ENCODE peak calls at places on chromosomes 6 and 20, in nine cellular contexts. H, P, Q, M, K, B, J, W and U are unnamed samples.

GRCh38 chr6:119079288-119079809 is 885 bp upstream of the FAM184A start:
- DNase-seq in H (no peak), P (no peak), Q (no peak), M (peak), K (no peak), B (peak), J (no peak), W (no peak), U (no peak)

GRCh38 chr6:110628330-110628729 is 151.9 kb upstream of the SLC22A16 start:
- DNase-seq in H (no peak), P (no peak), Q (no peak), M (peak), K (no peak), B (peak), J (peak), W (no peak), U (no peak)

GRCh38 chr20:33835773-33836172 is 24.6 kb downstream of the CHMP4B start:
- DNase-seq in H (no peak), P (no peak), Q (no peak), M (peak), K (no peak), B (no peak), J (no peak), W (no peak), U (no peak)

GRCh38 chr20:59632426-59633113 is 28.2 kb downstream of the PHACTR3 start:
- DNase-seq in H (no peak), P (no peak), Q (no peak), M (no peak), K (no peak), B (no peak), J (no peak), W (peak), U (no peak)

GRCh38 chr20:3172933-3173581 is at the start of gene LZTS3:
- DNase-seq in H (peak), P (peak), Q (peak), M (peak), K (peak), B (peak), J (no peak), W (peak), U (peak)

GRCh38 chr6:108119212-108120141 is 44.9 kb upstream of the OSTM1 start:
- DNase-seq in H (no peak), P (no peak), Q (no peak), M (no peak), K (peak), B (no peak), J (no peak), W (no peak), U (no peak)

GRCh38 chr20:56389807-56390206 is 2.2 kb downstream of the AURKA start:
- DNase-seq in H (no peak), P (no peak), Q (no peak), M (no peak), K (no peak), B (no peak), J (no peak), W (peak), U (no peak)

GRCh38 chr6:28969129-28969528 is 36.0 kb downstream of the ZNF311 start:
- DNase-seq in H (no peak), P (no peak), Q (no peak), M (no peak), K (no peak), B (no peak), J (no peak), W (no peak), U (no peak)

GRCh38 chr6:166046232-166046631 is 121.4 kb downstream of the TBXT start:
- DNase-seq in H (no peak), P (no peak), Q (no peak), M (peak), K (no peak), B (peak), J (peak), W (no peak), U (no peak)

GRCh38 chr6:33851959-33852358 is 48.2 kb upstream of the MLN start:
- DNase-seq in H (no peak), P (no peak), Q (no peak), M (no peak), K (peak), B (peak), J (no peak), W (peak), U (no peak)

GRCh38 chr20:25859649-25860530 is 163.2 kb upstream of the ZNF337 start:
- DNase-seq in H (peak), P (peak), Q (peak), M (peak), K (peak), B (peak), J (no peak), W (peak), U (peak)

GRCh38 chr20:26218301-26218700 is 521.6 kb upstream of the ZNF337 start:
- DNase-seq in H (no peak), P (no peak), Q (no peak), M (peak), K (no peak), B (peak), J (no peak), W (no peak), U (no peak)

GRCh38 chr6:85346196-85346595 is 103.7 kb upstream of the NT5E start:
- DNase-seq in H (no peak), P (no peak), Q (no peak), M (no peak), K (no peak), B (no peak), J (no peak), W (no peak), U (no peak)

GRCh38 chr20:53920647-53921245 is 149.6 kb downstream of the BCAS1 start:
- DNase-seq in H (no peak), P (no peak), Q (no peak), M (no peak), K (no peak), B (no peak), J (no peak), W (no peak), U (no peak)

GRCh38 chr6:137927777-137928218 is 60.7 kb downstream of the TNFAIP3 start:
- DNase-seq in H (peak), P (no peak), Q (peak), M (no peak), K (peak), B (no peak), J (no peak), W (no peak), U (no peak)

GRCh38 chr6:32147401-32148132 is 4.2 kb downstream of the PRRT1 start:
- DNase-seq in H (no peak), P (no peak), Q (no peak), M (no peak), K (no peak), B (no peak), J (no peak), W (peak), U (no peak)

GRCh38 chr6:52077180-52077884 is 10.1 kb downstream of the PKHD1 start:
- DNase-seq in H (no peak), P (no peak), Q (no peak), M (no peak), K (no peak), B (no peak), J (no peak), W (no peak), U (no peak)

GRCh38 chr20:62991863-62992262 is 14.9 kb downstream of the BHLHE23 start:
- DNase-seq in H (no peak), P (no peak), Q (no peak), M (no peak), K (no peak), B (no peak), J (no peak), W (no peak), U (no peak)